ENCODE peak calls at places on chromosomes 1 and 21, in eight cellular contexts. One of them, this sample, is unnamed.

GRCh38 chr21:37863842-37864241 is 52.4 kb downstream of the KCNJ6 start:
- DNase-seq in endodermal cell: peak
- DNase-seq in GM23248: no peak
- DNase-seq in neural crest cell: no peak
- DNase-seq in memory B cell: no peak
- DNase-seq in EL: peak
- DNase-seq in KG1: no peak
- DNase-seq in nucleus accumbens: no peak
- DNase-seq in this sample: no peak

GRCh38 chr1:32877211-32878110 is 6.7 kb upstream of the FNDC5 start:
- DNase-seq in endodermal cell: peak
- DNase-seq in GM23248: no peak
- DNase-seq in neural crest cell: no peak
- DNase-seq in memory B cell: peak
- DNase-seq in EL: no peak
- DNase-seq in KG1: no peak
- DNase-seq in nucleus accumbens: no peak
- DNase-seq in this sample: no peak

GRCh38 chr1:175095978-175096611 is 28.5 kb downstream of the TNN start:
- DNase-seq in endodermal cell: no peak
- DNase-seq in GM23248: no peak
- DNase-seq in neural crest cell: no peak
- DNase-seq in memory B cell: no peak
- DNase-seq in EL: no peak
- DNase-seq in KG1: no peak
- DNase-seq in nucleus accumbens: no peak
- DNase-seq in this sample: no peak

GRCh38 chr1:182845379-182845778 is 6.2 kb downstream of the DHX9 start:
- DNase-seq in endodermal cell: no peak
- DNase-seq in GM23248: no peak
- DNase-seq in neural crest cell: no peak
- DNase-seq in memory B cell: no peak
- DNase-seq in EL: no peak
- DNase-seq in KG1: no peak
- DNase-seq in nucleus accumbens: no peak
- DNase-seq in this sample: no peak

GRCh38 chr1:234154320-234155251 is 218.7 kb upstream of the COA6 start:
- DNase-seq in endodermal cell: peak
- DNase-seq in GM23248: peak
- DNase-seq in neural crest cell: peak
- DNase-seq in memory B cell: no peak
- DNase-seq in EL: peak
- DNase-seq in KG1: peak
- DNase-seq in nucleus accumbens: no peak
- DNase-seq in this sample: peak

GRCh38 chr1:117120774-117121588 is 568 bp downstream of the TRIM45 start:
- DNase-seq in endodermal cell: peak
- DNase-seq in GM23248: peak
- DNase-seq in neural crest cell: peak
- DNase-seq in memory B cell: peak
- DNase-seq in EL: peak
- DNase-seq in KG1: no peak
- DNase-seq in nucleus accumbens: no peak
- DNase-seq in this sample: no peak

GRCh38 chr1:212825798-212826452 is 21.5 kb downstream of the SPATA45 start:
- DNase-seq in endodermal cell: peak
- DNase-seq in GM23248: no peak
- DNase-seq in neural crest cell: no peak
- DNase-seq in memory B cell: no peak
- DNase-seq in EL: no peak
- DNase-seq in KG1: no peak
- DNase-seq in nucleus accumbens: no peak
- DNase-seq in this sample: no peak

GRCh38 chr1:39822146-39822545 is 33.5 kb upstream of the BMP8B start:
- DNase-seq in endodermal cell: no peak
- DNase-seq in GM23248: no peak
- DNase-seq in neural crest cell: no peak
- DNase-seq in memory B cell: no peak
- DNase-seq in EL: peak
- DNase-seq in KG1: no peak
- DNase-seq in nucleus accumbens: no peak
- DNase-seq in this sample: no peak

GRCh38 chr1:87787551-87787950 is 458.9 kb downstream of the LMO4 start:
- DNase-seq in endodermal cell: peak
- DNase-seq in GM23248: peak
- DNase-seq in neural crest cell: no peak
- DNase-seq in memory B cell: no peak
- DNase-seq in EL: peak
- DNase-seq in KG1: no peak
- DNase-seq in nucleus accumbens: no peak
- DNase-seq in this sample: no peak

GRCh38 chr1:202438393-202439174 is 90.1 kb downstream of the PPP1R12B start:
- DNase-seq in endodermal cell: no peak
- DNase-seq in GM23248: no peak
- DNase-seq in neural crest cell: no peak
- DNase-seq in memory B cell: no peak
- DNase-seq in EL: no peak
- DNase-seq in KG1: no peak
- DNase-seq in nucleus accumbens: no peak
- DNase-seq in this sample: no peak

GRCh38 chr1:1510912-1511532 is 940 bp upstream of the ATAD3A start:
- DNase-seq in endodermal cell: peak
- DNase-seq in GM23248: peak
- DNase-seq in neural crest cell: no peak
- DNase-seq in memory B cell: no peak
- DNase-seq in EL: peak
- DNase-seq in KG1: peak
- DNase-seq in nucleus accumbens: no peak
- DNase-seq in this sample: no peak

GRCh38 chr1:85495556-85495955 is 30.6 kb upstream of the DDAH1 start:
- DNase-seq in endodermal cell: no peak
- DNase-seq in GM23248: peak
- DNase-seq in neural crest cell: no peak
- DNase-seq in memory B cell: no peak
- DNase-seq in EL: peak
- DNase-seq in KG1: no peak
- DNase-seq in nucleus accumbens: no peak
- DNase-seq in this sample: peak

GRCh38 chr1:16226495-16227179 is 10.3 kb downstream of the CPLANE2 start:
- DNase-seq in endodermal cell: peak
- DNase-seq in GM23248: peak
- DNase-seq in neural crest cell: peak
- DNase-seq in memory B cell: no peak
- DNase-seq in EL: no peak
- DNase-seq in KG1: no peak
- DNase-seq in nucleus accumbens: no peak
- DNase-seq in this sample: peak

GRCh38 chr1:41532206-41532975 is 47.9 kb upstream of the EDN2 start:
- DNase-seq in endodermal cell: no peak
- DNase-seq in GM23248: no peak
- DNase-seq in neural crest cell: no peak
- DNase-seq in memory B cell: no peak
- DNase-seq in EL: no peak
- DNase-seq in KG1: no peak
- DNase-seq in nucleus accumbens: no peak
- DNase-seq in this sample: no peak

GRCh38 chr1:214031267-214031650 is 43.5 kb downstream of the PROX1 start:
- DNase-seq in endodermal cell: peak
- DNase-seq in GM23248: no peak
- DNase-seq in neural crest cell: no peak
- DNase-seq in memory B cell: no peak
- DNase-seq in EL: no peak
- DNase-seq in KG1: no peak
- DNase-seq in nucleus accumbens: no peak
- DNase-seq in this sample: no peak

GRCh38 chr1:218164111-218164929 is 120.8 kb upstream of the RRP15 start:
- DNase-seq in endodermal cell: peak
- DNase-seq in GM23248: peak
- DNase-seq in neural crest cell: peak
- DNase-seq in memory B cell: peak
- DNase-seq in EL: peak
- DNase-seq in KG1: no peak
- DNase-seq in nucleus accumbens: no peak
- DNase-seq in this sample: peak

GRCh38 chr1:10561497-10561896 is 86.7 kb downstream of the PEX14 start:
- DNase-seq in endodermal cell: no peak
- DNase-seq in GM23248: peak
- DNase-seq in neural crest cell: no peak
- DNase-seq in memory B cell: no peak
- DNase-seq in EL: no peak
- DNase-seq in KG1: no peak
- DNase-seq in nucleus accumbens: no peak
- DNase-seq in this sample: peak

GRCh38 chr1:205631727-205632373 is at the start of gene ELK4:
- DNase-seq in endodermal cell: peak
- DNase-seq in GM23248: peak
- DNase-seq in neural crest cell: peak
- DNase-seq in memory B cell: peak
- DNase-seq in EL: peak
- DNase-seq in KG1: peak
- DNase-seq in nucleus accumbens: peak
- DNase-seq in this sample: peak

GRCh38 chr1:238621405-238621804 is 730.7 kb upstream of the ZP4 start:
- DNase-seq in endodermal cell: no peak
- DNase-seq in GM23248: no peak
- DNase-seq in neural crest cell: no peak
- DNase-seq in memory B cell: no peak
- DNase-seq in EL: no peak
- DNase-seq in KG1: no peak
- DNase-seq in nucleus accumbens: no peak
- DNase-seq in this sample: no peak

This sample was measured in AG20443.